ENCODE peak calls at places on chromosomes 3 and 15, in four cellular contexts. T, Z, Y and C are unnamed samples.

GRCh38 chr15:75570119-75570518 is 9.0 kb downstream of the PTPN9 start:
- DNase-seq in T (no peak), Y (no peak), Z (no peak), C (no peak)

GRCh38 chr3:58180940-58181587 is 29.7 kb downstream of the DNASE1L3 start:
- DNase-seq in T (no peak), Y (no peak), Z (no peak), C (no peak)

GRCh38 chr3:128878556-128879124 is 780 bp upstream of the ACAD9 start:
- DNase-seq in T (peak; percentile 21), Y (no peak), Z (no peak), C (no peak)

GRCh38 chr15:91855684-91856553 is 2.4 kb downstream of the SLCO3A1 start:
- DNase-seq in T (no peak), Y (no peak), Z (no peak), C (no peak)

GRCh38 chr3:197736010-197736490 is 654 bp downstream of the RUBCN start:
- DNase-seq in Z (no peak), Y (no peak), T (no peak), C (no peak)

GRCh38 chr3:124664804-124665203 is 65.4 kb upstream of the UMPS start:
- DNase-seq in Y (no peak), T (no peak), Z (no peak), C (no peak)

GRCh38 chr3:114310701-114311100 is 16.9 kb downstream of the TIGIT start:
- DNase-seq in Y (no peak), Z (no peak), T (no peak), C (no peak)

GRCh38 chr3:41907330-41908073 is 54.4 kb downstream of the ULK4 start:
- DNase-seq in Y (no peak), Z (no peak), T (no peak), C (no peak)

GRCh38 chr3:138775254-138775595 is 59.5 kb downstream of the PIK3CB start:
- DNase-seq in T (no peak), Y (no peak), Z (no peak), C (no peak)

GRCh38 chr3:194617058-194617671 is 16.1 kb downstream of the TMEM44 start:
- DNase-seq in Y (no peak), Z (no peak), T (no peak), C (no peak)

GRCh38 chr3:48662753-48663488 is at the start of gene CELSR3:
- DNase-seq in Z (no peak), T (peak; percentile 76), Y (peak; percentile 33), C (no peak)

GRCh38 chr15:58441376-58442070 is 9.7 kb downstream of the LIPC start:
- DNase-seq in T (peak; percentile 54), Y (no peak), Z (no peak), C (no peak)

GRCh38 chr3:105906834-105907233 is 38.0 kb upstream of the CBLB start:
- DNase-seq in Z (peak; percentile 67), Y (no peak), T (peak; percentile 78), C (no peak)

GRCh38 chr15:76178321-76178720 is 118.5 kb downstream of the TMEM266 start:
- DNase-seq in Y (no peak), T (no peak), Z (peak; percentile 69), C (no peak)

GRCh38 chr15:74400915-74401757 is 32.6 kb downstream of the SEMA7A start:
- DNase-seq in Z (peak; percentile 32), Y (no peak), T (no peak), C (no peak)

GRCh38 chr3:66035763-66036477 is 2.8 kb downstream of the MAGI1 start:
- DNase-seq in Z (no peak), Y (no peak), T (no peak), C (no peak)

GRCh38 chr3:77342688-77343087 is 302.8 kb downstream of the ROBO2 start:
- DNase-seq in T (no peak), Z (no peak), Y (no peak), C (no peak)

GRCh38 chr3:77345009-77345408 is 305.1 kb downstream of the ROBO2 start:
- DNase-seq in Y (no peak), T (no peak), Z (no peak), C (no peak)

DNA sequence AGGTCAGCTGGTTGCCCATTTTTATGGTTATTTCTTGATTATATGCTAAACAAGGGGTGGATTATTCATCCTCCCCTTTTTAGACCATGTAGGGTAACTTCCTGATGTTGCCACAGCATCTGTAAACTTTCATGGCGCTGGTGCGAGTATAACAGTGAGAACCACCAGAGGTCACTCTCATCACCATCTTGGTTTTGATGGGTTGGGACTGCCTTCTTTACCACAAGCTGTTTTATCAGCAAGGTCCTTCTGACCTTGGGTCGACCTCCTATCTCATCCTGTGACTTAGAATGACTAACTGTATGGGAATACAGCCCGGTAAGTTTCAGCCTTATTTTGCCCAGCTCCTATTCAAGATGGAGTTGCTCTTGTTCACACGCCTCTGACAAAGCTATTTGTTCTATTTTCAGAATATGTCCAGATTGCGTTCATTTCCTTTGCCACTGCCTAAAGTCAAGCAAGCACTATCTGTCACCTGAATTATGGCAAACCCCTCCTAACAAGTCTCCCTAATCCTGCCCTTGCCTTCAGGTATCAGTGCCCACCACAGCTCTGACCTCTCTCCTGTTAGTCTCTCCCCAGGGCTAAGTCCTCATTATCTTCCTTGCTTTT is 308.5 kb downstream of the ROBO2 start:
- DNase-seq in Z (no peak), T (no peak), Y (no peak), C (no peak)
- TF ChIP-seq CTCF in Z (no peak), T (peak; percentile 40), Y (peak; percentile 35), C (no peak)

DNA sequence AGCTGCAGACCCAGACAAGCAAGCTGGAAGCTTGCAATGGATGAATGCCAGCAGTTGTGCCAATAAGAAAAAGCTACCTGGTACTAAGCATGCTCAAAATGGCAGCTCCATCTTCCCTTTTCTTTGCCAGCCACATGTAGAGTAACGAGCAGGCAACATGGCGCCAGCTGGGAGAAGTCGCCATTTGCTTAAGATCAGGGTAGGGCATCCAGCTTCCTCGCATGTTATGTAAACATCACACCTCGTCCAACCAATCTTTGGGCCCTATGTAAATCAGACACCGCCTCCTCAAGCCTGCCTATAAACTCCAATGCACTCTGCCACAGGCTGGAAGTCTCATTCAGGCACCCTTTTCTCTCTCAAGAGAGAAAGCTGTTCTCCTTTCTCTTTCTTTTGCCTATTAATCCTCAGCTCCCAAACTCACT is 973.9 kb downstream of the FHIT start:
- DNase-seq in Y (no peak), Z (no peak), T (no peak), C (no peak)
- TF ChIP-seq CTCF in Y (no peak), Z (no peak), T (no peak), C (no peak)

GRCh38 chr3:15860014-15860934 is 62.5 kb upstream of the ANKRD28 start:
- DNase-seq in Y (peak; percentile 18), Z (peak; percentile 49), T (no peak), C (no peak)
- TF ChIP-seq CTCF in Y (no peak), Z (no peak), T (no peak), C (no peak)

GRCh38 chr15:31296304-31297220 is 30.1 kb upstream of the KLF13 start:
- DNase-seq in Y (no peak), T (no peak), Z (peak; percentile 11), C (no peak)

GRCh38 chr15:31293655-31294054 is 33.0 kb upstream of the KLF13 start:
- DNase-seq in Y (no peak), Z (no peak), T (no peak), C (no peak)

GRCh38 chr15:31292391-31293020 is 34.1 kb upstream of the KLF13 start:
- DNase-seq in Z (no peak), T (no peak), Y (no peak), C (no peak)

GRCh38 chr15:31295660-31296059 is 31.0 kb upstream of the KLF13 start:
- DNase-seq in T (no peak), Z (no peak), Y (no peak), C (no peak)

DNA sequence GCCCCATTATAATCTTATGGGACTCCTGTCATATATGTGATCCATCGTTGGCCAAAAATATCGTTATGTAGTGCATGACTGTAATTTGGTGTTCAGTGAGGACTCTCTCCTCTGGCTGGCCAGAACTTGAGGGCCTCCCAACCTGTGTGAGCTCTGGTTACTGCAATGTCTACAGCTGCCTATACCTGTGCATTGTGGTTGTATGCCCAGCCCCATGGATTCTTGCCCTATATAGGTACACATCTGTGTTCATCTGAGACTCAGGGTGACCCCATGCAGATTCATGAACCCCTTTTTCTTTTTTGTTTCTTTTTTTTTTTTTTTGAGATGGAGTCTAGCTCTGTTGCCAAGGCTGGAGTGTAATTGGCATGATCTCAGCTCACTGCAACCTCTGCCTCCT is 32.6 kb upstream of the KLF13 start:
- DNase-seq in Y (no peak), Z (no peak), T (no peak), C (no peak)
- TF ChIP-seq CTCF in Y (no peak), Z (no peak), T (no peak), C (no peak)

GRCh38 chr3:195696632-195697278 is 24.0 kb upstream of the MUC20 start:
- DNase-seq in T (no peak), Y (no peak), Z (no peak), C (no peak)

GRCh38 chr3:195693428-195694216 is 27.2 kb upstream of the MUC20 start:
- DNase-seq in T (no peak), Z (no peak), Y (no peak), C (no peak)

GRCh38 chr3:195692361-195692700 is 28.4 kb upstream of the MUC20 start:
- DNase-seq in T (no peak), Y (no peak), Z (no peak), C (no peak)

GRCh38 chr3:195692781-195693427 is 27.9 kb upstream of the MUC20 start:
- DNase-seq in Y (no peak), T (no peak), Z (peak; percentile 79), C (no peak)

GRCh38 chr3:195690951-195691350 is 29.8 kb upstream of the MUC20 start:
- DNase-seq in Z (no peak), T (no peak), Y (no peak), C (no peak)
- TF ChIP-seq CTCF in Z (no peak), T (no peak), Y (no peak), C (no peak)

GRCh38 chr15:22863356-22863755 is 24.9 kb downstream of the NIPA2 start:
- DNase-seq in Y (no peak), Z (no peak), T (no peak), C (no peak)

GRCh38 chr15:22866066-22866465 is 27.6 kb downstream of the NIPA2 start:
- DNase-seq in Z (no peak), Y (no peak), T (no peak), C (no peak)

GRCh38 chr15:22855791-22856190 is 17.3 kb downstream of the NIPA2 start:
- DNase-seq in T (no peak), Y (no peak), Z (no peak), C (no peak)

DNA sequence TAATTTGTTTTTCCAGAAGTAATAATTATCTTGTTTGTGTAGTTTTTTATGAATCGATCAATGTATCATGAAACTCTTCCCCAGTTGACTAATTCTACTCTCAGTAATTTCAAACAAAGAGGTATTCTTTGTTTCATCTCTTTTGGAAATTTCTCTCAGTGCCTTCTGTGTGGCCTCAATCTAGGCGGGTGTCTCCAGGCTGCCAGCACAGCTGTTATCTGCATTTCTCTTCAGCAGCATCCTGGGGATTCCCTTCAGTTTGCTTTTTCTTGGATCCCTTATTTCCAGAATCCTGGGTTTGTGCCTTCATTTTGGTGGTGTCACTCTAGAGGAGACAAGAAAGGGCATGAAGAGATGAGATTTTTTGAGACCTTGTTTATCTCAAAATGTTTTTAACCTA is 22.7 kb downstream of the NIPA2 start:
- DNase-seq in Z (no peak), Y (no peak), T (no peak), C (no peak)
- TF ChIP-seq CTCF in Z (no peak), Y (no peak), T (no peak), C (no peak)